ENCODE peak calls at places on chromosomes 3 and 15, in nine cellular contexts. N is mammary epithelial cell; D is NCI-H524; V is cortex of kidney; T is ureter; C is activated T-helper 1 cell treated with anti-CD3 and anti-CD28 coated beads, Interleukin-2, amount 50 U/mL, for 16 hours; Z is iris pigment epithelial cell; A is AG08396; R is activated T-cell treated with anti-CD3 and anti-CD28 coated beads for 4 hours. S is an unnamed sample.

GRCh38 chr3:25117005-25117593 is 311.0 kb upstream of the RARB start:
- DNase-seq in R (no peak), A (no peak), C (no peak), N (no peak), Z (no peak), D (no peak), V (no peak), T (no peak), S (no peak)

GRCh38 chr3:50274371-50275104 is 4.3 kb upstream of the LSMEM2 start:
- DNase-seq in T (no peak), C (peak; percentile 56), N (peak; percentile 56), A (peak; percentile 68), V (no peak), D (peak; percentile 33), Z (peak; percentile 48), R (peak; percentile 70), S (peak; percentile 83)

GRCh38 chr3:10196389-10197052 is 31.8 kb downstream of the IRAK2 start:
- DNase-seq in D (no peak), Z (peak; percentile 83), C (no peak), R (no peak), N (no peak), V (no peak), A (no peak), T (no peak), S (peak; percentile 53)

GRCh38 chr3:56086355-56086754 is 381.9 kb downstream of the ERC2 start:
- DNase-seq in N (no peak), D (no peak), A (peak; percentile 11), V (no peak), C (no peak), Z (peak; percentile 20), T (no peak), R (no peak), S (no peak)

GRCh38 chr3:143975549-143976152 is 4.0 kb downstream of the DIPK2A start:
- DNase-seq in Z (peak; percentile 80), N (peak; percentile 32), A (peak; percentile 18), T (no peak), R (no peak), D (no peak), V (no peak), C (no peak), S (peak; percentile 63)

GRCh38 chr3:24923565-24923964 is 428.9 kb upstream of the THRB start:
- DNase-seq in R (no peak), T (no peak), Z (no peak), V (no peak), C (no peak), A (no peak), D (no peak), N (no peak), S (peak; percentile 3)

GRCh38 chr15:83352124-83352523 is 67.7 kb upstream of the BNC1 start:
- DNase-seq in Z (no peak), N (no peak), A (no peak), D (no peak), V (no peak), R (no peak), C (no peak), T (no peak), S (no peak)

GRCh38 chr15:71220828-71221227 is 105.6 kb downstream of the THSD4 start:
- DNase-seq in V (no peak), D (no peak), T (no peak), A (no peak), N (no peak), Z (no peak), C (no peak), R (no peak), S (no peak)

GRCh38 chr15:43243246-43243645 is 22.4 kb upstream of the EPB42 start:
- DNase-seq in N (no peak), Z (no peak), C (no peak), V (no peak), T (no peak), R (no peak), D (no peak), A (no peak), S (no peak)

GRCh38 chr3:111956995-111957736 is 21.7 kb upstream of the ABHD10 start:
- DNase-seq in D (no peak), R (no peak), T (no peak), C (no peak), Z (no peak), N (peak; percentile 62), A (no peak), V (no peak), S (no peak)

GRCh38 chr15:63061971-63062370 is 19.4 kb downstream of the TPM1 start:
- DNase-seq in N (no peak), R (no peak), V (no peak), A (no peak), T (no peak), Z (no peak), D (peak; percentile 56), C (no peak), S (no peak)

GRCh38 chr3:185648396-185648795 is 62.3 kb downstream of the SENP2 start:
- DNase-seq in R (no peak), D (no peak), N (no peak), T (no peak), Z (no peak), A (no peak), V (no peak), C (no peak), S (no peak)

GRCh38 chr3:12541625-12542024 is 3.7 kb downstream of the MKRN2OS start:
- DNase-seq in N (peak; percentile 16), C (no peak), D (no peak), V (no peak), A (no peak), T (no peak), R (no peak), Z (no peak), S (peak; percentile 40)

GRCh38 chr15:32053717-32054116 is 23.4 kb downstream of the CHRNA7 start:
- DNase-seq in R (no peak), Z (no peak), D (no peak), T (no peak), A (no peak), C (no peak), N (no peak), V (no peak), S (no peak)

GRCh38 chr3:133944641-133945441 is 49.2 kb upstream of the RAB6B start:
- DNase-seq in Z (peak; percentile 90), D (no peak), T (no peak), V (no peak), C (no peak), A (peak; percentile 31), R (no peak), N (peak; percentile 91), S (peak; percentile 41)

S was measured in epithelial cell of esophagus.